ENCODE peak calls at places on chromosomes 3 and 15, in four cellular contexts. T, J, R and B are unnamed samples.

GRCh38 chr3:133742351-133743091 is 3.7 kb upstream of the TF start:
- DNase-seq in T (peak; percentile 77), J (peak; percentile 50), R (no peak), B (no peak)

GRCh38 chr15:43266386-43266785 is 342 bp downstream of the TGM5 start:
- DNase-seq in T (no peak), J (no peak), R (no peak), B (no peak)

GRCh38 chr3:127489357-127489756 is 101.2 kb downstream of the TPRA1 start:
- DNase-seq in T (no peak), J (no peak), R (no peak), B (no peak)

GRCh38 chr3:126266291-126266840 is 86.0 kb upstream of the ALDH1L1 start:
- DNase-seq in T (no peak), J (peak; percentile 68), R (peak; percentile 49), B (no peak)

GRCh38 chr3:149555941-149556340 is 81.4 kb downstream of the TM4SF4 start:
- DNase-seq in T (no peak), J (peak; percentile 41), R (peak; percentile 30), B (no peak)

GRCh38 chr15:55394694-55395093 is 13.5 kb downstream of the CCPG1 start:
- DNase-seq in T (peak; percentile 72), J (peak; percentile 17), R (no peak), B (no peak)

GRCh38 chr3:55584030-55584429 is 96.9 kb upstream of the WNT5A start:
- DNase-seq in T (no peak), J (no peak), R (no peak), B (no peak)

GRCh38 chr3:29639621-29640290 is 358.9 kb downstream of the RBMS3 start:
- DNase-seq in T (peak; percentile 59), J (no peak), R (no peak), B (no peak)

GRCh38 chr15:48149858-48150257 is 28.2 kb downstream of the MYEF2 start:
- DNase-seq in T (peak; percentile 91), J (peak; percentile 15), R (no peak), B (peak; percentile 14)

GRCh38 chr3:127263037-127263436 is 24.8 kb downstream of the PRR20G start:
- DNase-seq in T (no peak), J (no peak), R (no peak), B (no peak)

GRCh38 chr3:162295323-162295983 is 798.8 kb downstream of the OTOL1 start:
- DNase-seq in T (peak; percentile 98), J (peak; percentile 56), R (no peak), B (peak; percentile 14)

GRCh38 chr15:83066034-83066760 is 855 bp downstream of the BTBD1 start:
- DNase-seq in T (no peak), J (no peak), R (no peak), B (no peak)

GRCh38 chr3:179071161-179071568 is 444 bp downstream of the ZMAT3 start:
- DNase-seq in T (peak; percentile 64), J (peak; percentile 24), R (no peak), B (no peak)